ENCODE peak calls at places on chromosome 7, in eight cellular contexts. One of them, this sample, is unnamed.

GRCh38 chr7:12674861-12675260 is 12.6 kb upstream of the ARL4A start:
- DNase-seq in LoVo: peak
- DNase-seq in activated naive CD4-positive, alpha-beta T cell: no peak
- DNase-seq in ovary: no peak
- DNase-seq in amniotic stem cell: no peak
- DNase-seq in stimulated activated CD4-positive, alpha-beta T cell treated with anti-CD3 and anti-CD28 coated beads, Interleukin-2, amount 100 ng/mL, for 48 hours: peak
- DNase-seq in HFFc6: no peak
- DNase-seq in GM12892: no peak
- DNase-seq in this sample: peak

GRCh38 chr7:36765605-36766004 is 41.3 kb upstream of the AOAH start:
- DNase-seq in stimulated activated CD4-positive, alpha-beta T cell treated with anti-CD3 and anti-CD28 coated beads, Interleukin-2, amount 100 ng/mL, for 48 hours: no peak
- DNase-seq in LoVo: no peak
- DNase-seq in amniotic stem cell: no peak
- DNase-seq in GM12892: no peak
- DNase-seq in ovary: no peak
- DNase-seq in HFFc6: no peak
- DNase-seq in activated naive CD4-positive, alpha-beta T cell: no peak
- DNase-seq in this sample: no peak

GRCh38 chr7:92875719-92876118 is 39.3 kb upstream of the CDK6 start:
- DNase-seq in stimulated activated CD4-positive, alpha-beta T cell treated with anti-CD3 and anti-CD28 coated beads, Interleukin-2, amount 100 ng/mL, for 48 hours: no peak
- DNase-seq in activated naive CD4-positive, alpha-beta T cell: no peak
- DNase-seq in amniotic stem cell: no peak
- DNase-seq in ovary: no peak
- DNase-seq in GM12892: no peak
- DNase-seq in HFFc6: no peak
- DNase-seq in LoVo: no peak
- DNase-seq in this sample: no peak

GRCh38 chr7:38796636-38797501 is 112.1 kb downstream of the VPS41 start:
- DNase-seq in ovary: peak
- DNase-seq in amniotic stem cell: no peak
- DNase-seq in LoVo: peak
- DNase-seq in GM12892: no peak
- DNase-seq in activated naive CD4-positive, alpha-beta T cell: no peak
- DNase-seq in HFFc6: peak
- DNase-seq in stimulated activated CD4-positive, alpha-beta T cell treated with anti-CD3 and anti-CD28 coated beads, Interleukin-2, amount 100 ng/mL, for 48 hours: peak
- DNase-seq in this sample: peak

GRCh38 chr7:52233248-52233647 is 802.2 kb upstream of the POM121L12 start:
- DNase-seq in GM12892: no peak
- DNase-seq in LoVo: no peak
- DNase-seq in amniotic stem cell: no peak
- DNase-seq in stimulated activated CD4-positive, alpha-beta T cell treated with anti-CD3 and anti-CD28 coated beads, Interleukin-2, amount 100 ng/mL, for 48 hours: no peak
- DNase-seq in HFFc6: no peak
- DNase-seq in activated naive CD4-positive, alpha-beta T cell: no peak
- DNase-seq in ovary: no peak
- DNase-seq in this sample: no peak

GRCh38 chr7:1086588-1087461 is 1.1 kb upstream of the GPER1 start:
- DNase-seq in activated naive CD4-positive, alpha-beta T cell: peak
- DNase-seq in LoVo: peak
- DNase-seq in GM12892: peak
- DNase-seq in stimulated activated CD4-positive, alpha-beta T cell treated with anti-CD3 and anti-CD28 coated beads, Interleukin-2, amount 100 ng/mL, for 48 hours: peak
- DNase-seq in ovary: peak
- DNase-seq in amniotic stem cell: peak
- DNase-seq in HFFc6: peak
- DNase-seq in this sample: peak

GRCh38 chr7:134720091-134720935 is 59.1 kb upstream of the CALD1 start:
- DNase-seq in ovary: no peak
- DNase-seq in LoVo: no peak
- DNase-seq in amniotic stem cell: no peak
- DNase-seq in activated naive CD4-positive, alpha-beta T cell: no peak
- DNase-seq in HFFc6: peak
- DNase-seq in stimulated activated CD4-positive, alpha-beta T cell treated with anti-CD3 and anti-CD28 coated beads, Interleukin-2, amount 100 ng/mL, for 48 hours: no peak
- DNase-seq in GM12892: no peak
- DNase-seq in this sample: no peak

GRCh38 chr7:73696372-73696771 is 13.0 kb downstream of the BUD23 start:
- DNase-seq in GM12892: no peak
- DNase-seq in LoVo: no peak
- DNase-seq in stimulated activated CD4-positive, alpha-beta T cell treated with anti-CD3 and anti-CD28 coated beads, Interleukin-2, amount 100 ng/mL, for 48 hours: no peak
- DNase-seq in amniotic stem cell: no peak
- DNase-seq in ovary: no peak
- DNase-seq in HFFc6: no peak
- DNase-seq in activated naive CD4-positive, alpha-beta T cell: no peak
- DNase-seq in this sample: no peak

GRCh38 chr7:157791666-157792065 is 454.9 kb downstream of the DNAJB6 start:
- DNase-seq in HFFc6: no peak
- DNase-seq in ovary: no peak
- DNase-seq in GM12892: no peak
- DNase-seq in amniotic stem cell: no peak
- DNase-seq in stimulated activated CD4-positive, alpha-beta T cell treated with anti-CD3 and anti-CD28 coated beads, Interleukin-2, amount 100 ng/mL, for 48 hours: no peak
- DNase-seq in LoVo: no peak
- DNase-seq in activated naive CD4-positive, alpha-beta T cell: no peak
- DNase-seq in this sample: no peak

GRCh38 chr7:130154501-130155317 is 50.5 kb downstream of the TMEM209 start:
- DNase-seq in GM12892: no peak
- DNase-seq in LoVo: no peak
- DNase-seq in stimulated activated CD4-positive, alpha-beta T cell treated with anti-CD3 and anti-CD28 coated beads, Interleukin-2, amount 100 ng/mL, for 48 hours: no peak
- DNase-seq in amniotic stem cell: no peak
- DNase-seq in HFFc6: no peak
- DNase-seq in activated naive CD4-positive, alpha-beta T cell: no peak
- DNase-seq in ovary: no peak
- DNase-seq in this sample: no peak

GRCh38 chr7:133481676-133482075 is 228.8 kb downstream of the EXOC4 start:
- DNase-seq in stimulated activated CD4-positive, alpha-beta T cell treated with anti-CD3 and anti-CD28 coated beads, Interleukin-2, amount 100 ng/mL, for 48 hours: no peak
- DNase-seq in amniotic stem cell: peak
- DNase-seq in ovary: no peak
- DNase-seq in GM12892: no peak
- DNase-seq in activated naive CD4-positive, alpha-beta T cell: no peak
- DNase-seq in HFFc6: peak
- DNase-seq in LoVo: no peak
- DNase-seq in this sample: peak

GRCh38 chr7:100824499-100825214 is 2.7 kb downstream of the EPHB4 start:
- DNase-seq in LoVo: no peak
- DNase-seq in stimulated activated CD4-positive, alpha-beta T cell treated with anti-CD3 and anti-CD28 coated beads, Interleukin-2, amount 100 ng/mL, for 48 hours: no peak
- DNase-seq in activated naive CD4-positive, alpha-beta T cell: no peak
- DNase-seq in HFFc6: no peak
- DNase-seq in amniotic stem cell: no peak
- DNase-seq in GM12892: no peak
- DNase-seq in ovary: no peak
- DNase-seq in this sample: no peak

GRCh38 chr7:2525161-2525930 is 5.8 kb downstream of the LFNG start:
- DNase-seq in HFFc6: no peak
- DNase-seq in GM12892: no peak
- DNase-seq in stimulated activated CD4-positive, alpha-beta T cell treated with anti-CD3 and anti-CD28 coated beads, Interleukin-2, amount 100 ng/mL, for 48 hours: no peak
- DNase-seq in amniotic stem cell: no peak
- DNase-seq in ovary: no peak
- DNase-seq in LoVo: no peak
- DNase-seq in activated naive CD4-positive, alpha-beta T cell: no peak
- DNase-seq in this sample: no peak

GRCh38 chr7:143284591-143285453 is at the start of gene TMEM139:
- DNase-seq in HFFc6: no peak
- DNase-seq in amniotic stem cell: no peak
- DNase-seq in ovary: no peak
- DNase-seq in stimulated activated CD4-positive, alpha-beta T cell treated with anti-CD3 and anti-CD28 coated beads, Interleukin-2, amount 100 ng/mL, for 48 hours: no peak
- DNase-seq in activated naive CD4-positive, alpha-beta T cell: no peak
- DNase-seq in LoVo: peak
- DNase-seq in GM12892: no peak
- DNase-seq in this sample: peak